ENCODE peak calls at places on chromosome 2, in four cellular contexts. G is WTC11; Y is C1 segment of cervical spinal cord; T is T-helper 2 cell treated with Interferon-gamma antibody and Interleukin-4, amounts not matched to agents 5 μg/mL and 100 μg/mL, for 36 hours. D is an unnamed sample.

GRCh38 chr2:26327291-26328272 is 18.4 kb upstream of the SELENOI start:
- DNase-seq in T (no peak), G (no peak), Y (no peak), D (no peak)

GRCh38 chr2:234840336-234840735 is 111.5 kb upstream of the SH3BP4 start:
- DNase-seq in G (peak), Y (no peak), T (no peak), D (no peak)

GRCh38 chr2:238528953-238529781 is 102.4 kb downstream of the ASB1 start:
- DNase-seq in Y (no peak), T (no peak), G (no peak), D (no peak)

GRCh38 chr2:38409136-38409903 is 32.2 kb upstream of the ATL2 start:
- DNase-seq in Y (no peak), T (no peak), G (no peak), D (no peak)

GRCh38 chr2:121469361-121469760 is 61.3 kb upstream of the RNU4ATAC start:
- DNase-seq in T (no peak), Y (no peak), G (no peak), D (no peak)

GRCh38 chr2:134371041-134371440 is 117.2 kb downstream of the MGAT5 start:
- DNase-seq in Y (no peak), G (no peak), T (no peak), D (no peak)

GRCh38 chr2:169386621-169387235 is 24.4 kb upstream of the LRP2 start:
- DNase-seq in Y (no peak), T (no peak), G (no peak), D (no peak)

GRCh38 chr2:85935746-85936208 is 47.0 kb upstream of the ST3GAL5 start:
- DNase-seq in T (no peak), G (peak), Y (no peak), D (no peak)

GRCh38 chr2:170222298-170222697 is 44.4 kb downstream of the MYO3B start:
- DNase-seq in T (no peak), Y (no peak), G (no peak), D (no peak)